ENCODE peak calls at places on chromosomes 2 and 18, in nine cellular contexts. L, W, J, Z, U, E, B, V and H are unnamed samples.

GRCh38 chr2:55616509-55617159 is 788 bp downstream of the PPP4R3B start:
- DNase-seq in U (no peak), W (no peak), B (peak), E (no peak), V (peak), Z (no peak), J (peak), L (no peak), H (peak)

GRCh38 chr2:202824901-202825300 is 46.7 kb downstream of the ICA1L start:
- DNase-seq in V (no peak), Z (no peak), U (no peak), B (no peak), E (no peak), L (no peak), W (no peak), J (no peak), H (no peak)

GRCh38 chr18:56322403-56322802 is 316.0 kb downstream of the TXNL1 start:
- DNase-seq in J (no peak), L (no peak), Z (no peak), W (no peak), U (peak), B (no peak), E (no peak), V (no peak), H (no peak)

GRCh38 chr2:197079832-197080555 is 153.5 kb upstream of the PGAP1 start:
- DNase-seq in B (no peak), E (no peak), J (peak), U (no peak), V (no peak), L (no peak), Z (no peak), W (peak), H (no peak)

GRCh38 chr18:50203801-50204604 is 9.1 kb upstream of the MYO5B start:
- DNase-seq in L (no peak), W (no peak), J (peak), B (peak), V (peak), E (no peak), U (no peak), Z (no peak), H (no peak)

GRCh38 chr18:28469946-28470345 is 293.0 kb upstream of the CDH2 start:
- DNase-seq in W (no peak), B (no peak), E (no peak), U (no peak), V (no peak), L (no peak), J (no peak), Z (no peak), H (no peak)

GRCh38 chr2:148259674-148260073 is 238.8 kb downstream of the MBD5 start:
- DNase-seq in J (peak), L (peak), Z (no peak), E (no peak), W (no peak), B (no peak), U (no peak), V (no peak), H (no peak)

GRCh38 chr2:224077773-224078507 is 38.9 kb upstream of the SERPINE2 start:
- DNase-seq in B (no peak), J (no peak), U (no peak), V (no peak), E (no peak), Z (no peak), L (no peak), W (no peak), H (no peak)

GRCh38 chr2:10297950-10298349 is 4.8 kb upstream of the HPCAL1 start:
- DNase-seq in E (no peak), B (peak), Z (peak), U (peak), V (no peak), J (peak), L (peak), W (peak), H (peak)

GRCh38 chr2:3868012-3868411 is 164.6 kb downstream of the DCDC2C start:
- DNase-seq in V (no peak), U (no peak), E (no peak), W (no peak), J (no peak), B (no peak), Z (no peak), L (no peak), H (no peak)

GRCh38 chr2:181465686-181466375 is 8.6 kb downstream of the ITGA4 start:
- DNase-seq in U (no peak), B (no peak), E (no peak), J (no peak), Z (no peak), V (no peak), L (peak), W (no peak), H (no peak)

GRCh38 chr2:74552914-74553811 is 579 bp downstream of the LOXL3 start:
- DNase-seq in U (no peak), B (no peak), E (peak), J (no peak), V (no peak), L (no peak), W (peak), Z (no peak), H (no peak)

GRCh38 chr2:150486539-150487484 is 655 bp downstream of the RND3 start:
- DNase-seq in U (no peak), W (peak), E (peak), B (no peak), L (no peak), J (peak), V (peak), Z (no peak), H (peak)

GRCh38 chr2:102753563-102754159 is 8.2 kb upstream of the TMEM182 start:
- DNase-seq in U (no peak), W (no peak), V (peak), Z (no peak), B (peak), E (no peak), J (peak), L (peak), H (no peak)

GRCh38 chr2:70726947-70727725 is 40.9 kb downstream of the ADD2 start:
- DNase-seq in V (no peak), B (no peak), L (peak), W (no peak), J (peak), U (no peak), E (no peak), Z (no peak), H (no peak)

GRCh38 chr2:180573951-180574350 is 406.5 kb upstream of the UBE2E3 start:
- DNase-seq in V (no peak), J (peak), E (no peak), W (no peak), Z (no peak), L (no peak), B (no peak), U (no peak), H (no peak)

GRCh38 chr2:56344771-56345170 is 161.0 kb downstream of the CCDC85A start:
- DNase-seq in B (no peak), L (no peak), J (no peak), U (no peak), V (no peak), Z (no peak), W (no peak), E (no peak), H (no peak)

GRCh38 chr2:96869824-96870630 is at the start of gene SEMA4C:
- DNase-seq in V (peak), E (peak), Z (peak), W (peak), B (peak), U (peak), L (no peak), J (no peak), H (no peak)

GRCh38 chr2:109526442-109526970 is 87.3 kb downstream of the SEPTIN10 start:
- DNase-seq in V (no peak), W (no peak), J (no peak), Z (no peak), B (no peak), L (no peak), E (no peak), U (no peak), H (no peak)

GRCh38 chr2:176163655-176164021 is 6.5 kb downstream of the HOXD3 start:
- DNase-seq in W (no peak), U (no peak), J (no peak), B (no peak), L (no peak), Z (no peak), V (no peak), E (no peak), H (no peak)

GRCh38 chr18:50274941-50275340 is 6.4 kb downstream of the MBD1 start:
- DNase-seq in W (no peak), U (peak), V (no peak), Z (no peak), J (no peak), E (no peak), B (no peak), L (no peak), H (no peak)

GRCh38 chr2:204967199-204967995 is 422.1 kb downstream of the PARD3B start:
- DNase-seq in U (no peak), L (no peak), B (no peak), Z (peak), W (peak), E (no peak), J (no peak), V (no peak), H (no peak)

GRCh38 chr2:43300781-43301586 is 74.6 kb upstream of the ZFP36L2 start:
- DNase-seq in B (no peak), U (no peak), J (peak), W (no peak), E (no peak), Z (no peak), L (no peak), V (no peak), H (no peak)

GRCh38 chr2:26572589-26572988 is 68.6 kb downstream of the CIB4 start:
- DNase-seq in Z (no peak), W (no peak), L (no peak), J (no peak), E (peak), U (no peak), B (no peak), V (no peak), H (no peak)

GRCh38 chr2:197993363-197993762 is 189.0 kb downstream of the PLCL1 start:
- DNase-seq in Z (no peak), L (no peak), E (no peak), J (no peak), V (no peak), B (no peak), U (no peak), W (no peak), H (no peak)

GRCh38 chr18:39591647-39592046 is 2026.0 kb upstream of the CELF4 start:
- DNase-seq in V (no peak), Z (no peak), U (no peak), B (no peak), J (no peak), W (no peak), L (no peak), E (no peak), H (no peak)

GRCh38 chr2:233830111-233830760 is 24.1 kb downstream of the HJURP start:
- DNase-seq in E (peak), Z (no peak), U (no peak), J (no peak), L (no peak), V (no peak), B (no peak), W (no peak), H (no peak)

DNA sequence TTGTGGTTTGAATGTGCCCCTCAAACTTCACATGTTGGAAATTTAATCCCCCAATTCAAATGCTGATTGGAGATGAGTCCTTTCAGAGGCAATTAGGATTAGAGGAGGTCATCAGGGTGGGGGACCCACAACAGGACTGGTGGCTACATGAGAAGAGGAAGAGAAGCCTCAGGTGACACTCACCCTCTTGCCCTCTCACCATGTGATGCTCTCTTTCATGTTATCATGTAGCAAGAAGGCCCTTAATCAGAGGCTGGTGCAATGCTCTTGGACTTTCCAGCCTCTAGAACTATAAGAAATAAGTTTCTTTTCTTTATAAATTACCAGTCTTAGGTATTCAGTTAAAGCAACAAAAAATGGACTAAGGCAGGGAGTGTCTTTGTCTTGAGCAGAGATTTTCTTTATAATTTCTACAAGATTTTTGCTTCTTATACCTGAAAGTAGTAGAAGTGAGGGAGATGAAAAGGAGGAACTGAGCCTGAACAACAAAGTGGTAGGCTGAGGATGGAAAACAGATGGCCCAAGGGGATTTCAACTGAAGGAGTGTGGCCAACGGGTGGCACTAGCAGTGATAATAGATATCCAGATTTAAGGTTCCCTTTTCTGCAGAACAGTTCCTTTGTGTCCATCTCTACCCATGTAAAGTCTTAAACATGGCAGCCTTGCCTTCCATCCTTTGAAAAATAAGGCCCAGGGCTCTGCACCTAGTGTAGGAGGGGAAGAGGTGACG is 49.2 kb upstream of the TGIF1 start:
- DNase-seq in Z (no peak), U (no peak), V (no peak), B (no peak), J (no peak), W (no peak), E (no peak), L (no peak), H (no peak)
- H3K4me3 ChIP-seq in Z (no peak), U (no peak), V (no peak), B (no peak), J (no peak), W (no peak), E (no peak), L (no peak), H (no peak)

GRCh38 chr2:120239488-120240287 is 13.0 kb upstream of the RALB start:
- DNase-seq in L (no peak), B (peak), W (peak), V (no peak), U (peak), E (peak), Z (no peak), J (peak), H (no peak)

GRCh38 chr2:120240901-120241429 is 11.7 kb upstream of the RALB start:
- DNase-seq in B (no peak), Z (no peak), L (no peak), E (no peak), J (no peak), W (no peak), V (no peak), U (no peak), H (no peak)

GRCh38 chr2:120236791-120237190 is 13.6 kb upstream of the TMEM185B start:
- DNase-seq in W (no peak), U (no peak), V (no peak), E (no peak), J (no peak), B (no peak), L (no peak), Z (no peak), H (no peak)

GRCh38 chr2:120237491-120237902 is 14.3 kb upstream of the TMEM185B start:
- DNase-seq in B (peak), U (no peak), E (no peak), Z (no peak), J (peak), W (no peak), L (no peak), V (peak), H (no peak)

DNA sequence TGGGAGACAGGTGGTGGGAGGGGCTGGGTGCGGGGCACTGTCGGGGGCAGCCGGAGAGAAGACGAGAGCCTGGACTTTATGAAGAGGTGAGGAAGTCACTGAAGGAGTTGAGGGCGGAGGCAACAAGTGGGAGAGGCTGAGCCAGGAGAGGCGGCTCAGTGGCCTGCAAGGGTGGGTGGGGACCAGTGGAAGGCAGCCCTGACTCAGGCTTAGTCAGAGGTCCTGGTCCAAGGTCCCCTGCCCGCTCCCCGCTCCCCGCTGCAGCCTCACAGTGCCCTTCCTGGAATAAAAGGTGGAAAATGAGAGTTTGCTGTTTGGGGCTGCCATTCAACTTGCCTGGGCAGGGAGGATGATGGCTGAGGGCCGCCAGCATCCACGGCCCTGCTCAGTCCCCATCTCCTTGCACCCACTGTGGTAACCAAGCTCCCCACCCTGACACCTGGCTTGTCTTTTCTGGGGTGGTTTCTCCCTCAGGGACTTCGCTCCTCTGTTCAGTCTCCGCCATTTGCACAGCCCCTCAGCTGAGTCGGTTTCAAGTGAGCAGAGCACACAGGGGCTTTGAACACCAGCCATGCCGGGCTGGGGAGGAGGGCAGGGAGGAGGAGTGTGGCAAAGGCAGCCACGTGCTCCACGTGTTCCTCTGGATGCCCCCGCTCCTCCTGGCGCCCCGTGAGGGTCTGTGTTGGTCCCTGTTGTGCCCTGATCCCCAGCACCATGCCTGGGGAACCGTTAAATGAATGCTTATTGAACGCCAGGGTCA is 13.7 kb upstream of the RALB start:
- DNase-seq in Z (no peak), U (peak), V (peak), W (no peak), J (peak), L (no peak), E (peak), B (peak), H (no peak)
- H3K27ac ChIP-seq in Z (peak), U (no peak), V (peak), W (peak), J (peak), L (no peak), E (no peak), B (peak), H (no peak)

GRCh38 chr2:58428553-58429284 is 187.6 kb upstream of the FANCL start:
- DNase-seq in V (no peak), E (no peak), J (no peak), L (no peak), W (no peak), B (peak), Z (no peak), U (no peak), H (no peak)
- H3K4me3 ChIP-seq in V (no peak), E (peak), J (no peak), L (no peak), W (peak), B (peak), Z (peak), U (peak), H (peak)

GRCh38 chr2:46875226-46875899 is 40.2 kb downstream of the MCFD2 start:
- DNase-seq in W (no peak), L (no peak), J (no peak), Z (no peak), E (no peak), V (no peak), U (no peak), B (no peak), H (no peak)

GRCh38 chr2:46878240-46878877 is 37.2 kb downstream of the MCFD2 start:
- DNase-seq in B (no peak), E (no peak), W (no peak), U (no peak), J (no peak), Z (no peak), L (no peak), V (no peak), H (no peak)

GRCh38 chr2:46877619-46878113 is 37.9 kb downstream of the MCFD2 start:
- DNase-seq in V (no peak), W (no peak), Z (no peak), J (no peak), B (no peak), L (no peak), E (no peak), U (no peak), H (no peak)

GRCh38 chr2:46878886-46879285 is 36.7 kb downstream of the MCFD2 start:
- DNase-seq in W (no peak), V (no peak), Z (no peak), L (no peak), B (no peak), J (no peak), U (peak), E (peak), H (no peak)

DNA sequence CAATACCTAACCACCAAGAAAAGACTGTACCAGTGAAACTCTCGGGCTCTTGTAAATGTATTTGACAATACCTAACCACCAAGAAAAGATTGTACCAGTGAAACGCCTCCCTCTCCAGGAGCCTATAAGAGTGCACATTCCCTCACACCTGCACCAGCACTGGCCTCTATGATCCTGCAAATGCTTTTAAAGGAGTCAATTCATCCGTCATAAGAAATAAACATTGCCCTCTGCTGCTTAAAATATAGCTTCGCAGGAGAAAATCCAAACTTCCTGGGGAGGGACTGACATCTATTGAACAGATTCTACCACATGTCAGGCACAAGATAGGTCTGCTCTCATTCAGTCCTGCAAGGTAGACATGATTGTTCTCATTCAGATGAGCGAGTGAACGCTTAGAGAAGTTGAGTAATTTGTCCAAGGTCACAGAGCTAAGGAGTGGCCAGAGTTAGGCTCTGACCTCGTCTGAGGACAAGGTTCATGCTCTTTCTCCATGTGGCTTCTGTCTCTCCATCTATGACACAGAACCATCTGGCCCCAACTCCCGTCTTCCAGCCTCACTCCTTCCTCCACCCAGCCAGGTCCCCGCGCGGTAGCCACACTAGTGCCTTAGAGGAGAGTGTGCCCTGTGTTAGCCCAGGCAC is 38.7 kb downstream of the MCFD2 start:
- DNase-seq in E (no peak), L (no peak), U (peak), J (peak), Z (no peak), B (peak), W (no peak), V (peak), H (no peak)
- H3K27ac ChIP-seq in E (peak), L (no peak), U (no peak), J (peak), Z (peak), B (peak), W (peak), V (no peak), H (peak)

DNA sequence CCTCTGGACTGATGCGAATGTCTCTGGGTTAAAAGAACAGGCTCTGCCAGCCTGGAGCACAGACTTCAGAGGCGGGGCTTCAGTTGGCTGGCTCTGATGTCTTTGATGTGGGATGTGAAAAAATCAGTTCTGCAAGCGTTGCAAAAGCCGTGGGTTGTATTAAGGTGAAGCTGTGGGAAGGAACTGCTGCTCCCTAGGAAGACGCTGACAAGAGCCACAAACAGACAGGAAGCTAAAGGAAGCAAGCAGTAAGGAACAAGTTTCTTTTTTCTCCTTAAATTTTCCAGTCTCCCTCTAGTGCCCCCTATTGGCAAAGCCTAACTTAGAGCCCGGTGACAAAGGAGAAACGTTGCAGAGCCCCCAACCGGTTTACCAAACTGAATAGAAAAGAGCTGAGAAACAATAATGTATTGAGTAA is 239.0 kb downstream of the CCDC178 start:
- DNase-seq in V (peak), B (no peak), E (no peak), L (no peak), W (no peak), U (no peak), Z (no peak), J (peak), H (no peak)
- H3K4me3 ChIP-seq in V (no peak), B (no peak), E (no peak), L (no peak), W (no peak), U (no peak), Z (no peak), J (no peak), H (no peak)